ENCODE peak calls at places on chromosomes 6 and 20, in four cellular contexts. V is GM12878, W is HepG2, X is H1. B is an unnamed sample.

GRCh38 chr20:34921436-34921835 is 34.2 kb downstream of the GSS start:
- DNase-seq in V (no peak), X (no peak), W (no peak), B (no peak)

GRCh38 chr20:17504326-17504897 is 26.8 kb downstream of the BFSP1 start:
- DNase-seq in X (no peak), W (no peak), V (no peak), B (no peak)

GRCh38 chr6:17580518-17581048 is 19.5 kb upstream of the FAM8A1 start:
- DNase-seq in V (no peak), X (no peak), W (no peak), B (no peak)

GRCh38 chr6:63598251-63599036 is 26.2 kb downstream of the LOC128125822 start:
- DNase-seq in V (peak; percentile 57), W (peak; percentile 88), X (no peak), B (peak; percentile 85)

GRCh38 chr20:48051810-48052491 is 266.7 kb upstream of the SULF2 start:
- DNase-seq in V (no peak), X (no peak), W (no peak), B (no peak)

GRCh38 chr20:56554869-56555268 is 21.8 kb downstream of the FAM209B start:
- DNase-seq in X (no peak), V (peak; percentile 83), W (peak; percentile 92), B (no peak)

GRCh38 chr6:32114853-32115252 is 5.7 kb upstream of the TNXB start:
- DNase-seq in X (no peak), V (no peak), W (no peak), B (no peak)

GRCh38 chr6:49551126-49551865 is 828 bp downstream of the C6orf141 start:
- DNase-seq in W (no peak), X (peak; percentile 51), V (no peak), B (no peak)

GRCh38 chr20:45791668-45792512 is at the start of the genes DNTTIP1 and WFDC3:
- DNase-seq in V (peak; percentile 55), X (peak; percentile 51), W (peak; percentile 94), B (peak; percentile 93)

GRCh38 chr6:169847773-169848380 is 96.5 kb downstream of the ERMARD start:
- DNase-seq in V (no peak), X (no peak), W (no peak), B (no peak)

GRCh38 chr20:19213946-19214490 is 1.6 kb downstream of the SLC24A3 start:
- DNase-seq in X (no peak), W (no peak), V (no peak), B (no peak)

GRCh38 chr6:159996087-159996622 is 27.3 kb downstream of the IGF2R start:
- DNase-seq in W (no peak), X (no peak), V (no peak), B (no peak)

GRCh38 chr20:51456511-51457280 is 85.8 kb downstream of the NFATC2 start:
- DNase-seq in W (peak; percentile 78), X (no peak), V (no peak), B (peak; percentile 52)

GRCh38 chr6:144314003-144314485 is 28.9 kb downstream of the UTRN start:
- DNase-seq in W (no peak), X (no peak), V (no peak), B (no peak)

GRCh38 chr6:163427498-163428254 is 13.2 kb downstream of the QKI start:
- DNase-seq in X (no peak), W (peak; percentile 61), V (no peak), B (no peak)

GRCh38 chr6:112016335-112016734 is 37.6 kb upstream of the CCN6 start:
- DNase-seq in W (no peak), V (no peak), X (no peak), B (no peak)

GRCh38 chr6:35282472-35282871 is 15.1 kb upstream of the DEF6 start:
- DNase-seq in X (no peak), V (no peak), W (no peak), B (no peak)

GRCh38 chr6:31581511-31582229 is 554 bp downstream of the LTB start:
- DNase-seq in X (no peak), W (no peak), V (no peak), B (no peak)

GRCh38 chr6:42142118-42142835 is at the start of gene C6orf132:
- DNase-seq in W (peak; percentile 43), X (peak; percentile 46), V (no peak), B (no peak)

GRCh38 chr20:48767269-48767960 is 60.4 kb downstream of the PREX1 start:
- DNase-seq in W (no peak), X (no peak), V (no peak), B (no peak)

GRCh38 chr6:132513821-132514545 is 1.1 kb upstream of the STX7 start:
- DNase-seq in X (no peak), W (peak; percentile 37), V (no peak), B (no peak)

GRCh38 chr20:23926941-23927872 is 47.7 kb upstream of the CST5 start:
- DNase-seq in V (no peak), X (no peak), W (no peak), B (no peak)

GRCh38 chr20:57558614-57559285 is 2.2 kb upstream of the PCK1 start:
- DNase-seq in V (no peak), W (peak; percentile 49), X (no peak), B (no peak)

GRCh38 chr6:129191275-129191674 is 308.3 kb downstream of the LAMA2 start:
- DNase-seq in V (no peak), W (no peak), X (no peak), B (no peak)

GRCh38 chr20:5171074-5171789 is 44.4 kb downstream of the CDS2 start:
- DNase-seq in X (no peak), W (no peak), V (no peak), B (no peak)

GRCh38 chr6:133415262-133415661 is 174.1 kb downstream of the EYA4 start:
- DNase-seq in X (no peak), W (no peak), V (no peak), B (no peak)

GRCh38 chr6:26273673-26274595 is 91.1 kb upstream of the BTN3A2 start:
- DNase-seq in W (no peak), X (no peak), V (no peak), B (no peak)

GRCh38 chr6:33929575-33930288 is 125.9 kb upstream of the MLN start:
- DNase-seq in W (no peak), V (no peak), X (no peak), B (no peak)
- TF ChIP-seq BRCA1 in W (no peak), V (no peak), X (no peak), B (no peak)

GRCh38 chr6:64683682-64684081 is 1023.3 kb downstream of the EYS start:
- DNase-seq in W (peak; percentile 44), V (no peak), X (no peak), B (peak; percentile 37)
- TF ChIP-seq BRCA1 in W (no peak), V (no peak), X (no peak), B (no peak)

GRCh38 chr20:8255945-8256632 is 124.0 kb downstream of the PLCB1 start:
- DNase-seq in W (peak; percentile 84), V (no peak), X (no peak), B (no peak)
- TF ChIP-seq BRCA1 in W (no peak), V (no peak), X (no peak), B (no peak)

GRCh38 chr6:137202078-137202477 is 17.1 kb downstream of the IFNGR1 start:
- DNase-seq in X (no peak), W (no peak), V (no peak), B (no peak)
- TF ChIP-seq BRCA1 in X (no peak), W (no peak), V (no peak), B (no peak)

GRCh38 chr20:9035129-9035528 is 33.8 kb upstream of the PLCB4 start:
- DNase-seq in W (no peak), X (no peak), V (no peak), B (no peak)
- TF ChIP-seq BRCA1 in W (no peak), X (no peak), V (no peak), B (no peak)

GRCh38 chr6:106167105-106167814 is 81.1 kb downstream of the PRDM1 start:
- DNase-seq in V (peak; percentile 93), W (no peak), X (no peak), B (no peak)

GRCh38 chr6:106173480-106173879 is 87.3 kb downstream of the PRDM1 start:
- DNase-seq in X (no peak), W (no peak), V (no peak), B (no peak)

GRCh38 chr6:106169517-106169916 is 83.4 kb downstream of the PRDM1 start:
- DNase-seq in V (no peak), X (no peak), W (no peak), B (no peak)

GRCh38 chr6:106168097-106168888 is 82.2 kb downstream of the PRDM1 start:
- DNase-seq in X (no peak), W (no peak), V (no peak), B (no peak)

GRCh38 chr6:106170030-106170791 is 84.1 kb downstream of the PRDM1 start:
- DNase-seq in W (no peak), V (no peak), X (no peak), B (no peak)
- TF ChIP-seq BRCA1 in W (no peak), V (no peak), X (no peak), B (no peak)

GRCh38 chr6:1689141-1689540 is 79.4 kb downstream of the FOXC1 start:
- DNase-seq in V (no peak), X (no peak), W (no peak), B (no peak)

GRCh38 chr6:1687402-1687801 is 77.7 kb downstream of the FOXC1 start:
- DNase-seq in X (no peak), V (no peak), W (no peak), B (no peak)

GRCh38 chr6:1688396-1688795 is 78.7 kb downstream of the FOXC1 start:
- DNase-seq in V (no peak), W (no peak), X (no peak), B (no peak)

DNA sequence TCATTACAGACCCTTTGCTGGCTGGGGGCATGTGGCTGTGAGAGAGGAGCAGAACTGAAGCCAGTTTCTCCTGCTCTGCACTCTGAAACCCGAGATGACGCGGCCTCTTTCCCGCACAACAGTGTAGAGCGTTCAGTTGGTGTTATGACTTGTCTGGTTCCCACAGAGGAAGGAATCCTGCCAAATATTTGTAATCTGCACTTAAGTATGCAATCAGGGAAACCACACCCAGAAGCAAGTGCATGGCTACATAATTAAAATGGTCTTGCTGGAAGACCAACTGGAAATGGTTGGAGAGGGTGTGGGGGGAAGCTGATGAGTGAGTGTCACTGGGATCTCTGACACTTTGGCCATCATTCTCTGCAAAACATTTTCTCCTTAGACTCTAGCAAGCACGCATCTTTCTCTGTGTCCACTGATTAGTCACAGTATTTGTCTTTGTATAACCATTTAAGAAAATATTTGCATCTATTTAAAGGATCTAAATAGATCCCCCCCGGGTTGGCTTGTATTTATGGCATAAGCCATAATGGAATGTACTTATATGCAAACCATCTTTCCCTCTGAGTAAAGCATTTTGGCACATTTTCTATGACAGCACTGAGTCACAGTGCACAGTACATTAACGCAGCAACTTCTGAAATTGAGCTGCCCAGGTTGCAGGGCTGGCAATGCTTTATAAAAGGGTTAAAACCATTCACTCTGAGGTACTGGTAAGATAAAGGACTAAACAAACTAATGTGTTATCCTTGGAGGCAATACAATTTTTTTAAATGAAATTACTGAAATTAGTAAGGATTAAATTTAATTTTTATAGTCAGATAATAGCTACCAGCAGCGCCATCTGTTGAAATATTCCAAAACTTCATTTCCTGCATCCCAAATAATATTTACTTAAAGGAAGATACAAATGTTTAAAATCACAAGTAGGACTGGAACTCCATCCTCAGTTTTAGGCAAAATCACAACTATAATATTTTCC is 76.7 kb downstream of the FOXC1 start:
- DNase-seq in X (no peak), W (no peak), V (no peak), B (no peak)
- TF ChIP-seq BRCA1 in X (no peak), W (no peak), V (no peak), B (no peak)

GRCh38 chr6:166512567-166512966 is 73.9 kb downstream of the RAMACL start:
- DNase-seq in V (no peak), X (no peak), W (no peak), B (no peak)
- TF ChIP-seq BRCA1 in V (no peak), X (no peak), W (no peak), B (no peak)